ENCODE peak calls at places on chromosomes 16 and 17, in ten cellular contexts. One of them, this sample, is unnamed. For H3K36me3, the result is how much of the 10 kb centered on the place peaks cover.

GRCh38 chr17:360141-360705 is 7.6 kb upstream of the RPH3AL start:
- DNase-seq in sigmoid colon: no peak
- DNase-seq in uterus: no peak
- DNase-seq in body of pancreas: no peak
- DNase-seq in upper lobe of right lung: peak
- DNase-seq in brain microvascular endothelial cell: no peak
- DNase-seq in cardiac muscle cell: no peak
- DNase-seq in testis: no peak
- DNase-seq in neural progenitor cell: no peak
- DNase-seq in RWPE2: no peak
- DNase-seq in this sample: no peak

GRCh38 chr16:79601092-79601977 is 798 bp upstream of the MAF start:
- DNase-seq in upper lobe of right lung: peak
- DNase-seq in RWPE2: no peak
- DNase-seq in sigmoid colon: peak
- DNase-seq in body of pancreas: peak
- DNase-seq in brain microvascular endothelial cell: peak
- DNase-seq in testis: peak
- DNase-seq in cardiac muscle cell: peak
- DNase-seq in uterus: peak
- DNase-seq in neural progenitor cell: peak
- DNase-seq in this sample: no peak

GRCh38 chr17:59304811-59305210 is 26.6 kb upstream of the YPEL2 start:
- DNase-seq in uterus: no peak
- DNase-seq in brain microvascular endothelial cell: no peak
- DNase-seq in body of pancreas: no peak
- DNase-seq in RWPE2: no peak
- DNase-seq in sigmoid colon: no peak
- DNase-seq in testis: no peak
- DNase-seq in cardiac muscle cell: no peak
- DNase-seq in neural progenitor cell: no peak
- DNase-seq in upper lobe of right lung: no peak
- DNase-seq in this sample: no peak

GRCh38 chr16:58426095-58426494 is 33.8 kb downstream of the GINS3 start:
- DNase-seq in body of pancreas: peak
- DNase-seq in brain microvascular endothelial cell: no peak
- DNase-seq in uterus: no peak
- DNase-seq in testis: peak
- DNase-seq in cardiac muscle cell: no peak
- DNase-seq in RWPE2: no peak
- DNase-seq in sigmoid colon: no peak
- DNase-seq in upper lobe of right lung: no peak
- DNase-seq in neural progenitor cell: no peak
- DNase-seq in this sample: no peak

GRCh38 chr17:3888343-3889171 is 4.3 kb downstream of the CAMKK1 start:
- DNase-seq in brain microvascular endothelial cell: peak
- DNase-seq in RWPE2: peak
- DNase-seq in upper lobe of right lung: no peak
- DNase-seq in uterus: peak
- DNase-seq in neural progenitor cell: peak
- DNase-seq in body of pancreas: peak
- DNase-seq in cardiac muscle cell: peak
- DNase-seq in testis: peak
- DNase-seq in sigmoid colon: peak
- DNase-seq in this sample: peak

GRCh38 chr17:42408076-42408475 is 15.0 kb downstream of the CAVIN1 start:
- DNase-seq in neural progenitor cell: no peak
- DNase-seq in RWPE2: no peak
- DNase-seq in testis: no peak
- DNase-seq in sigmoid colon: no peak
- DNase-seq in body of pancreas: no peak
- DNase-seq in cardiac muscle cell: peak
- DNase-seq in upper lobe of right lung: no peak
- DNase-seq in uterus: no peak
- DNase-seq in brain microvascular endothelial cell: no peak
- DNase-seq in this sample: no peak

GRCh38 chr17:40063034-40063765 is 435 bp downstream of the THRA start:
- DNase-seq in brain microvascular endothelial cell: no peak
- DNase-seq in uterus: peak
- DNase-seq in upper lobe of right lung: peak
- DNase-seq in sigmoid colon: peak
- DNase-seq in neural progenitor cell: peak
- DNase-seq in testis: no peak
- DNase-seq in body of pancreas: peak
- DNase-seq in RWPE2: no peak
- DNase-seq in cardiac muscle cell: peak
- DNase-seq in this sample: no peak

GRCh38 chr16:14549789-14550153 is 80.3 kb downstream of the PARN start:
- DNase-seq in neural progenitor cell: no peak
- DNase-seq in testis: no peak
- DNase-seq in RWPE2: no peak
- DNase-seq in brain microvascular endothelial cell: no peak
- DNase-seq in upper lobe of right lung: no peak
- DNase-seq in cardiac muscle cell: no peak
- DNase-seq in body of pancreas: peak
- DNase-seq in uterus: no peak
- DNase-seq in sigmoid colon: no peak
- DNase-seq in this sample: no peak

GRCh38 chr17:60601443-60602384 is 1.7 kb downstream of the PPM1D start:
- DNase-seq in neural progenitor cell: peak
- DNase-seq in testis: peak
- DNase-seq in sigmoid colon: peak
- DNase-seq in brain microvascular endothelial cell: peak
- DNase-seq in uterus: peak
- DNase-seq in cardiac muscle cell: peak
- DNase-seq in upper lobe of right lung: no peak
- DNase-seq in body of pancreas: peak
- DNase-seq in RWPE2: no peak
- DNase-seq in this sample: no peak

GRCh38 chr17:40958086-40958953 is 8.4 kb downstream of the KRT39 start:
- DNase-seq in brain microvascular endothelial cell: no peak
- DNase-seq in uterus: no peak
- DNase-seq in neural progenitor cell: no peak
- DNase-seq in testis: no peak
- DNase-seq in RWPE2: no peak
- DNase-seq in body of pancreas: peak
- DNase-seq in sigmoid colon: no peak
- DNase-seq in upper lobe of right lung: no peak
- DNase-seq in cardiac muscle cell: no peak
- DNase-seq in this sample: no peak

DNA sequence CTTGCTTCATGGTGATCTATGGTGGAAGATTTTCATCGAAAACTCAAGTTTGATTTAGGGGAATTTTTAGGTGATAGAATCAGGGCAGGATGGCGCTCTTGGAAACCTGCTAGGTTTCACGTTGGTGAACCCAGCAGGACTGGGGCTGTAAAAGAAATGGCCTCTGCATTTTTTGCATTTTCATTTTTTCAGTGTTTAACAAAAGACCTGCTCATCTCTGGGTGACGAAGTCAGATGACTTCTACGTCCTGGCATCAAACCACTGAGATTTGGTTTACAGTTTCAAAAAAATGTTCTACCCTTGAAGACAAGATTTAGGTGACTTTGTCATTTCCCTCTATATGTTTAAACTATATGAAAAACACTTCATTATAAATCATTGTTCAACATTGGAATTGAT is 1.9 kb downstream of the PGS1 start:
- DNase-seq in cardiac muscle cell: no peak
- DNase-seq in testis: no peak
- DNase-seq in sigmoid colon: no peak
- DNase-seq in body of pancreas: no peak
- DNase-seq in RWPE2: no peak
- DNase-seq in neural progenitor cell: no peak
- DNase-seq in uterus: no peak
- DNase-seq in brain microvascular endothelial cell: no peak
- DNase-seq in upper lobe of right lung: no peak
- DNase-seq in this sample: no peak
- H3K4me3 ChIP-seq in cardiac muscle cell: no peak
- H3K4me3 ChIP-seq in testis: no peak
- H3K4me3 ChIP-seq in sigmoid colon: no peak
- H3K4me3 ChIP-seq in body of pancreas: no peak
- H3K4me3 ChIP-seq in RWPE2: no peak
- H3K4me3 ChIP-seq in neural progenitor cell: no peak
- H3K4me3 ChIP-seq in uterus: no peak
- H3K4me3 ChIP-seq in brain microvascular endothelial cell: no peak
- H3K4me3 ChIP-seq in upper lobe of right lung: peak
- H3K4me3 ChIP-seq in this sample: no peak

GRCh38 chr17:10754861-10755591 is 25.2 kb upstream of the TMEM220 start:
- DNase-seq in uterus: no peak
- DNase-seq in cardiac muscle cell: peak
- DNase-seq in RWPE2: no peak
- DNase-seq in neural progenitor cell: peak
- DNase-seq in sigmoid colon: no peak
- DNase-seq in testis: no peak
- DNase-seq in brain microvascular endothelial cell: no peak
- DNase-seq in body of pancreas: no peak
- DNase-seq in upper lobe of right lung: no peak
- DNase-seq in this sample: no peak

GRCh38 chr17:10755592-10756127 is 25.8 kb upstream of the TMEM220 start:
- DNase-seq in cardiac muscle cell: no peak
- DNase-seq in testis: no peak
- DNase-seq in sigmoid colon: no peak
- DNase-seq in RWPE2: no peak
- DNase-seq in body of pancreas: no peak
- DNase-seq in brain microvascular endothelial cell: no peak
- DNase-seq in uterus: no peak
- DNase-seq in neural progenitor cell: no peak
- DNase-seq in upper lobe of right lung: no peak
- DNase-seq in this sample: no peak

GRCh38 chr17:10752696-10753095 is 22.9 kb upstream of the TMEM220 start:
- DNase-seq in neural progenitor cell: no peak
- DNase-seq in sigmoid colon: no peak
- DNase-seq in cardiac muscle cell: no peak
- DNase-seq in testis: no peak
- DNase-seq in uterus: no peak
- DNase-seq in RWPE2: no peak
- DNase-seq in upper lobe of right lung: no peak
- DNase-seq in body of pancreas: no peak
- DNase-seq in brain microvascular endothelial cell: no peak
- DNase-seq in this sample: no peak

GRCh38 chr17:10756146-10756545 is 26.3 kb upstream of the TMEM220 start:
- DNase-seq in testis: no peak
- DNase-seq in uterus: no peak
- DNase-seq in brain microvascular endothelial cell: no peak
- DNase-seq in body of pancreas: peak
- DNase-seq in sigmoid colon: no peak
- DNase-seq in cardiac muscle cell: no peak
- DNase-seq in upper lobe of right lung: no peak
- DNase-seq in RWPE2: no peak
- DNase-seq in neural progenitor cell: no peak
- DNase-seq in this sample: no peak

DNA sequence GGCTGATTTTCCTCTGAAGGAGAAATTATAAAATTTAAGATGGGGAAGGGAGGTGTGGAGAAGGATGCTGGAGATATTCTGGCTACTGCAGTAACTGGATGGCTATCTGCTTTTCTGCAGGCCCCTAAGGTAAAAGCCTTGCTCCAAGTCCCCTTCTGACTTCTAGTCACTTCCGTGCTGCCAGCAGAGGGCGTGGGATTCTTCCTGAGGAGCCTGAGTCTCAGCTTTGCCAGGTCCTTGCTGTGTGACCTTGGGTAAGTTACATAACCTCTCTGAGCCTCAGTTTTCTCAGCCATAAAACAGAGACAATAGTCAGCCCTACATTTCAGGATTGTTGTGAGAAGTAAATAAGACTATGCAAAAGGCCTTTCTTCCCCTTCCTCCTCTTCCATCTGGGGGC is 24.3 kb upstream of the TMEM220 start:
- DNase-seq in RWPE2: no peak
- DNase-seq in cardiac muscle cell: peak
- DNase-seq in body of pancreas: peak
- DNase-seq in upper lobe of right lung: no peak
- DNase-seq in testis: peak
- DNase-seq in sigmoid colon: no peak
- DNase-seq in uterus: no peak
- DNase-seq in brain microvascular endothelial cell: peak
- DNase-seq in neural progenitor cell: peak
- DNase-seq in this sample: no peak
- TF ChIP-seq CTCF in RWPE2: peak
- TF ChIP-seq CTCF in cardiac muscle cell: peak
- TF ChIP-seq CTCF in body of pancreas: peak
- TF ChIP-seq CTCF in upper lobe of right lung: peak
- TF ChIP-seq CTCF in testis: no peak
- TF ChIP-seq CTCF in sigmoid colon: no peak
- TF ChIP-seq CTCF in uterus: no peak
- TF ChIP-seq CTCF in brain microvascular endothelial cell: peak
- TF ChIP-seq CTCF in neural progenitor cell: peak
- TF ChIP-seq CTCF in this sample: peak

DNA sequence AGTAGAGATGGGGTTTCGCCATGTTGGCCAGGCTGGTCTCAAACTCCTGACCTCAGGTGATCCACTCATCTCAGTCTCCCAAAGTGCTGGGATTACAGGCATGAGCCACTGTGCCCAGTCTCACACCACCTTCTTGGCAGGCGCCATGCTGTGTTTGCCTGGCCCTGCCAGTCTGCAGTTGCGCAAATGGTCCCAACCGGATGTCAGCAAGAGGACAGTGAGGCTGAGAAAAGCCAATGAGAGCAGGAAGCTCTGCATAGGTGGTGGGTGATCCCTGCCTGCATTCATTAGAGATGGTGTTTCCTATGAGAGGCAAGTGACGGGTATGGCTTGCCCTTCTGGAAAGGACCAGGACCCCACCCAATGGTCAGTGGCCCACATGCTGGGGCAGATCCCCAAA is 59.3 kb downstream of the PECAM1 start:
- DNase-seq in sigmoid colon: no peak
- DNase-seq in upper lobe of right lung: no peak
- DNase-seq in RWPE2: no peak
- DNase-seq in testis: no peak
- DNase-seq in body of pancreas: peak
- DNase-seq in brain microvascular endothelial cell: no peak
- DNase-seq in cardiac muscle cell: no peak
- DNase-seq in uterus: no peak
- DNase-seq in neural progenitor cell: no peak
- DNase-seq in this sample: no peak
- H3K36me3 ChIP-seq in sigmoid colon: under half
- H3K36me3 ChIP-seq in upper lobe of right lung: under half
- H3K36me3 ChIP-seq in RWPE2: under half
- H3K36me3 ChIP-seq in testis: under half
- H3K36me3 ChIP-seq in body of pancreas: under half
- H3K36me3 ChIP-seq in brain microvascular endothelial cell: under half
- H3K36me3 ChIP-seq in cardiac muscle cell: under half
- H3K36me3 ChIP-seq in uterus: under half
- H3K36me3 ChIP-seq in neural progenitor cell: under half
- H3K36me3 ChIP-seq in this sample: under half

DNA sequence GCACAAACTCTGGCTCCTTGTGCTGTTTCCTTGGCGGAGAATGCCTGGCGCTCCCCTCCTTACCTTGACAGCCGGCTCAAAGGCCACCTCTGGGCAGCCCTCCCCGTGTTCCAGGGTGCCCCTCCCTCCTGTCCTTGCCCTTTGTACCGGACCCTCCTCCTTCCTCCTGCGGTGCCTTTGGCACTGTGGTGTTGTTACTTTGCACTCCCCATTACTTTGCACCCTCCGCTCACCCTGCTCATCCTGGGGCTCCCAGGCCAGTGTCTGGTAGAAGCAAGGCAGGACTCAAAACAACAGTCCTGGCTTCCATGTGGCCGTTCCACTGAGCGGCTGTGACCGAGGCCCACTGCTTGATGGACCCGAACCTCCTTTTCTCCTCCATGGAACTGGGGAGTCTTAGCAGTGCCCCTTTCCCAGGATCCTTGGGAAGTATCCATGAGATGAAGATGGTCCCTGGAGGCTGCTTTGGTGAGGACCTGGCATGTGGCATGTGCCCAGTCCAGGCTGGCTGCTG is 147.8 kb downstream of the CMIP start:
- DNase-seq in brain microvascular endothelial cell: no peak
- DNase-seq in neural progenitor cell: no peak
- DNase-seq in cardiac muscle cell: no peak
- DNase-seq in testis: no peak
- DNase-seq in uterus: no peak
- DNase-seq in sigmoid colon: no peak
- DNase-seq in body of pancreas: no peak
- DNase-seq in RWPE2: no peak
- DNase-seq in upper lobe of right lung: no peak
- DNase-seq in this sample: no peak
- H3K4me3 ChIP-seq in brain microvascular endothelial cell: no peak
- H3K4me3 ChIP-seq in neural progenitor cell: no peak
- H3K4me3 ChIP-seq in cardiac muscle cell: no peak
- H3K4me3 ChIP-seq in testis: no peak
- H3K4me3 ChIP-seq in uterus: no peak
- H3K4me3 ChIP-seq in sigmoid colon: no peak
- H3K4me3 ChIP-seq in body of pancreas: no peak
- H3K4me3 ChIP-seq in RWPE2: no peak
- H3K4me3 ChIP-seq in upper lobe of right lung: no peak
- H3K4me3 ChIP-seq in this sample: no peak

This sample was measured in kidney epithelial cell.